ENCODE peak calls at places on chromosomes 1 and 21, in ten cellular contexts. F is cardiac muscle cell; R is neuronal stem cell; D is upper lobe of left lung; G is thoracic aorta; A is lower lobe of right lung; E is heart left ventricle; U is CD4-positive, alpha-beta memory T cell; Q is Peyer's patch; W is neural progenitor cell. V is an unnamed sample. For H3K36me3, the result is how much of the 10 kb centered on the place peaks cover.

GRCh38 chr21:14116080-14116481 is 94.7 kb downstream of the LIPI start:
- DNase-seq in U (no peak), G (no peak), W (no peak), R (no peak), A (no peak), D (no peak), Q (no peak), F (no peak), E (no peak), V (peak)

GRCh38 chr1:94640125-94640524 is 98.6 kb upstream of the F3 start:
- DNase-seq in F (no peak), R (no peak), W (no peak), E (no peak), Q (no peak), U (no peak), A (no peak), D (no peak), G (no peak), V (no peak)

GRCh38 chr1:117902944-117903343 is 26.5 kb downstream of the GDAP2 start:
- DNase-seq in F (no peak), G (no peak), W (no peak), U (no peak), E (no peak), Q (no peak), R (no peak), D (no peak), A (no peak), V (no peak)

GRCh38 chr21:26332873-26333272 is 162.3 kb upstream of the APP start:
- DNase-seq in A (no peak), R (no peak), F (no peak), D (no peak), Q (no peak), W (no peak), G (no peak), E (no peak), U (no peak), V (no peak)

GRCh38 chr1:87224209-87224608 is 104.5 kb upstream of the LMO4 start:
- DNase-seq in U (no peak), Q (no peak), G (no peak), F (no peak), W (no peak), E (no peak), A (no peak), R (no peak), D (no peak), V (no peak)

GRCh38 chr1:197544553-197544952 is 230.7 kb downstream of the DENND1B start:
- DNase-seq in W (no peak), G (no peak), A (no peak), D (no peak), E (no peak), R (no peak), F (no peak), U (no peak), Q (no peak), V (no peak)

GRCh38 chr1:39103321-39104157 is 77.4 kb downstream of the NDUFS5 start:
- DNase-seq in E (no peak), U (no peak), Q (no peak), W (no peak), G (no peak), A (no peak), R (no peak), F (no peak), D (no peak), V (no peak)

GRCh38 chr21:39137248-39138186 is 45.7 kb downstream of the PSMG1 start:
- DNase-seq in U (no peak), Q (no peak), R (no peak), W (peak), F (peak), A (no peak), D (no peak), E (no peak), G (no peak), V (no peak)

GRCh38 chr1:11989669-11990068 is 9.4 kb downstream of the MFN2 start:
- DNase-seq in E (no peak), U (no peak), D (no peak), Q (no peak), W (no peak), G (no peak), A (no peak), F (peak), R (no peak), V (no peak)

GRCh38 chr1:27862004-27862403 is 10.3 kb upstream of the THEMIS2 start:
- DNase-seq in A (no peak), G (no peak), W (no peak), D (no peak), F (no peak), R (no peak), Q (peak), U (no peak), E (no peak), V (no peak)

GRCh38 chr1:150165622-150166612 is 16.2 kb downstream of the PLEKHO1 start:
- DNase-seq in F (peak), Q (no peak), G (no peak), R (no peak), W (peak), D (no peak), E (no peak), U (peak), A (no peak), V (peak)

GRCh38 chr21:34722684-34723300 is 54.0 kb downstream of the CLIC6 start:
- DNase-seq in R (peak), U (peak), F (no peak), Q (no peak), G (no peak), A (no peak), E (no peak), D (no peak), W (peak), V (no peak)

GRCh38 chr1:244239261-244239770 is 188.2 kb downstream of the ZBTB18 start:
- DNase-seq in E (no peak), A (no peak), G (no peak), Q (no peak), R (no peak), D (no peak), W (no peak), U (no peak), F (no peak), V (peak)

GRCh38 chr1:31505884-31506497 is 70.3 kb upstream of the TINAGL1 start:
- DNase-seq in E (no peak), A (no peak), Q (no peak), W (no peak), D (no peak), G (no peak), F (no peak), U (no peak), R (no peak), V (peak)

DNA sequence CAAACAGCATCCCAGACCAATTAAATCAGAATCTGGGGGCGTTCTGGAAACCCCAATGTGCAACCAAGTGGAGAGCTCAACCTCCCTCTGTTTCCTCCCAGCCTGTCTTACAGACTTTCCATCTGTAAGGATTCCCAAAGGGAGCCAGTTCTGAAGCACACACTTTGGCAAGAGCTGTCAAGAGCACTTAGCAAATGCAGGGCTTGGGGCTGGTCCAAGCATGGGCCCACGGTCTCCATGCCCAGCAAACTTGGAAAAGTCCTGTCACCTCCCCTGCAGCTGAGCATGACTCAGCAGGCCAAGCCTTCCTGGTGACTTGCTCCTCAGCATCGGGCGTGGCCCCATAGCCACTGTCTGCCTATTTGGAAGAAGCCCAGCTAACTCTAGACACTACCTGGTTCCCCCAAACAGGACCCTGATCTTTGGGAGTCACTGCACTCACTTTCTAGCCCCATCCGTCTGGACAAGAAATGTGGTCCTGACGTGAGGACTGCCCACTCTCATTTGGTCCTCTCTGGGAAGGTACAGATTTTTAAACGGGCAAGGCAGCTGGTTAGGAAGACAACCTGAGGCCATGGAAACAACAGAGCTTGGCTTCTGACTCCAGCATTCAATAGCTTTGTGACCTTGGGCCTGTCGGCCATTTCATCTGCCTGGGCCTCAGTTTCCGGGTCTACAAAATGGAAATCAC is 16.9 kb downstream of the SLC2A1 start:
- DNase-seq in W (no peak), A (peak), D (peak), E (peak), G (peak), R (no peak), F (no peak), Q (peak), U (no peak), V (no peak)
- H3K4me3 ChIP-seq in W (no peak), A (no peak), D (no peak), E (no peak), G (peak), R (no peak), F (no peak), Q (no peak), U (no peak), V (no peak)

GRCh38 chr1:21750841-21751240 is 32.1 kb downstream of the USP48 start:
- DNase-seq in D (no peak), Q (no peak), W (no peak), R (no peak), G (no peak), E (no peak), F (no peak), U (no peak), A (no peak), V (no peak)
- H3K36me3 ChIP-seq in D (under half), Q (half or more), W (under half), R (half or more), G (under half), E (under half), F (under half), U (half or more), A (half or more), V (under half)

GRCh38 chr21:42690586-42690985 is 37.2 kb downstream of the PDE9A start:
- DNase-seq in D (no peak), Q (no peak), U (no peak), F (no peak), E (no peak), R (no peak), A (no peak), W (no peak), G (no peak), V (no peak)
- H3K4me3 ChIP-seq in D (no peak), Q (no peak), U (no peak), F (no peak), E (no peak), R (no peak), A (no peak), W (no peak), G (no peak), V (no peak)

GRCh38 chr1:16144325-16145029 is 11.4 kb downstream of the EPHA2 start:
- DNase-seq in W (no peak), D (no peak), F (no peak), G (no peak), Q (no peak), R (no peak), U (no peak), A (no peak), E (no peak), V (no peak)
- H3K36me3 ChIP-seq in W (under half), D (under half), F (under half), G (under half), Q (under half), R (half or more), U (under half), A (under half), E (under half), V (under half)

GRCh38 chr1:246681822-246682221 is 42.4 kb upstream of the SCCPDH start:
- DNase-seq in G (no peak), E (peak), R (no peak), D (no peak), W (no peak), Q (no peak), F (no peak), A (no peak), U (no peak), V (no peak)

GRCh38 chr1:246682231-246682895 is 41.8 kb upstream of the SCCPDH start:
- DNase-seq in G (no peak), E (no peak), D (no peak), R (no peak), A (no peak), F (no peak), W (no peak), U (no peak), Q (no peak), V (no peak)

GRCh38 chr1:246680180-246680579 is 44.0 kb upstream of the SCCPDH start:
- DNase-seq in E (no peak), A (no peak), G (no peak), D (no peak), W (no peak), U (no peak), F (no peak), Q (no peak), R (no peak), V (no peak)

GRCh38 chr1:246680696-246681127 is 43.5 kb upstream of the SCCPDH start:
- DNase-seq in F (no peak), U (no peak), R (no peak), G (no peak), Q (no peak), E (no peak), W (no peak), D (no peak), A (no peak), V (no peak)

DNA sequence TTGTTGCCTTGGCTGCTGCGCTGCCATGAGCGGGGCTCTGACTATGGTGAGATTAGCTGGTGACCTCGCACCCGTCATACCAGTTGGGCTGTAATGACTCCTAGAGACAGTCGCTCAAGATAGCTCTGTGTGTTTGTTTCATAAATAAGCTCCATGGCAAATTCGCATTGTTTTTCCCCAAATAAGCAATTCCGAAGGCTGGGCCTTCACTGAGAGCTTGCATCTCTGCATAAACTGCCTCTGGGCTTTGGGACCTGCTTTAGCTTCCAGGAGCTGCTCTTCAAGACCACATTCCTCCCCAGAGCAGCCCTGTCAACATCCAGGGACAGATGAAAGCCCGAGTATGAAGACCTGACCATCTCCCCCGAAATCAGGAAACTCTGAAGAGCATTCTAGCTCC is 40.7 kb upstream of the SCCPDH start:
- DNase-seq in R (no peak), D (no peak), G (no peak), Q (no peak), E (no peak), F (no peak), W (no peak), U (no peak), A (no peak), V (no peak)
- H3K4me3 ChIP-seq in R (no peak), D (no peak), G (no peak), Q (no peak), E (no peak), F (no peak), W (no peak), U (no peak), A (no peak), V (no peak)

GRCh38 chr1:37125295-37125694 is 91.0 kb upstream of the GRIK3 start:
- DNase-seq in A (no peak), D (no peak), E (no peak), F (no peak), Q (no peak), W (no peak), U (no peak), R (no peak), G (no peak), V (no peak)

GRCh38 chr1:37130221-37130948 is 96.1 kb upstream of the GRIK3 start:
- DNase-seq in E (no peak), U (no peak), W (no peak), R (no peak), A (no peak), G (no peak), D (no peak), F (no peak), Q (no peak), V (no peak)

GRCh38 chr1:37131281-37131680 is 97.0 kb upstream of the GRIK3 start:
- DNase-seq in R (no peak), E (no peak), Q (no peak), D (no peak), W (no peak), F (no peak), U (no peak), A (no peak), G (no peak), V (no peak)

GRCh38 chr1:37127254-37127748 is 93.0 kb upstream of the GRIK3 start:
- DNase-seq in Q (no peak), A (no peak), W (no peak), D (no peak), R (no peak), E (no peak), F (no peak), G (no peak), U (no peak), V (no peak)

GRCh38 chr1:37128091-37128490 is 93.8 kb upstream of the GRIK3 start:
- DNase-seq in G (no peak), A (no peak), Q (no peak), E (no peak), D (no peak), U (no peak), R (no peak), F (no peak), W (no peak), V (no peak)
- H3K36me3 ChIP-seq in G (under half), A (under half), Q (under half), E (under half), D (under half), U (under half), R (under half), F (under half), W (under half), V (under half)

DNA sequence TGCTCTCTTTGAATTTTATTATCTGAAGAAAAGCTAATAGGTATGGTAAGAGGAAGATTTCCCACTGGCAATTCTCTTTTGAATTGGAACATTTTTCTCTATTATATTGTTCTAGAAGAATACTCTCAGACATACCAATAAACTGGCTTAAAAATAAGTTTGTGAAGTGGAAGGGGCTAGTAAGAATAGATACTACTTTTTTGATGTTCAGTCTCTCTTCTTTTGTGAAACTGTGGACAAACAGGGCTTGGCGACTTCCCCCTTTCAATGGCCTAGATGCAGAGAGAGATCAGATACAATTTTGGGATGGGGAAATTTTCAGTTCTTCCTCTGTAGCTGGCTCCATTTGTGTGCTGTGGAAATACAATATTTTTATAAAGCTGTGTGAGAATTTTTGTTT is 2.5 kb downstream of the PBX1 start:
- DNase-seq in U (no peak), A (no peak), Q (no peak), D (no peak), E (no peak), R (no peak), G (no peak), F (no peak), W (no peak), V (no peak)
- H3K4me3 ChIP-seq in U (no peak), A (peak), Q (peak), D (peak), E (peak), R (peak), G (peak), F (peak), W (peak), V (no peak)

V was measured in GM06990.